ENCODE peak calls at places on chromosomes 16 and 17, in eight cellular contexts. U, H, E, K, N, Q, A and L are unnamed samples.

GRCh38 chr17:4504188-4504587 is 5.5 kb downstream of the SPNS2 start:
- DNase-seq in U (no peak), H (no peak), E (no peak), K (no peak), N (no peak), Q (no peak), A (no peak), L (no peak)

GRCh38 chr16:23469814-23470213 is 16.8 kb upstream of the COG7 start:
- DNase-seq in U (no peak), H (no peak), E (no peak), K (no peak), N (no peak), Q (no peak), A (peak; percentile 58), L (no peak)

GRCh38 chr16:77657016-77657415 is 65.3 kb upstream of the NUDT7 start:
- DNase-seq in U (no peak), H (no peak), E (no peak), K (no peak), N (no peak), Q (peak; percentile 22), A (no peak), L (peak; percentile 22)

GRCh38 chr17:4368341-4368740 is 1.9 kb upstream of the UBE2G1 start:
- DNase-seq in U (no peak), H (no peak), E (no peak), K (no peak), N (no peak), Q (no peak), A (no peak), L (no peak)

GRCh38 chr17:49344914-49345313 is 17.1 kb downstream of the ZNF652 start:
- DNase-seq in U (no peak), H (no peak), E (no peak), K (no peak), N (no peak), Q (no peak), A (no peak), L (no peak)

GRCh38 chr16:75114179-75114945 is 2.2 kb downstream of the LDHD start:
- DNase-seq in U (no peak), H (no peak), E (no peak), K (no peak), N (no peak), Q (no peak), A (no peak), L (no peak)

GRCh38 chr17:27756467-27757371 is 43.6 kb downstream of the NOS2 start:
- DNase-seq in U (no peak), H (no peak), E (peak; percentile 11), K (peak; percentile 62), N (peak; percentile 70), Q (peak; percentile 36), A (peak; percentile 39), L (peak; percentile 73)

GRCh38 chr16:69477546-69477945 is 53.1 kb downstream of the CYB5B start:
- DNase-seq in U (no peak), H (no peak), E (no peak), K (no peak), N (no peak), Q (no peak), A (no peak), L (no peak)

GRCh38 chr17:44878627-44879221 is 20.5 kb downstream of the EFTUD2 start:
- DNase-seq in U (no peak), H (no peak), E (no peak), K (no peak), N (no peak), Q (peak; percentile 48), A (peak; percentile 80), L (peak; percentile 18)

GRCh38 chr17:3710951-3711383 is 12.7 kb upstream of the HASPIN start:
- DNase-seq in U (no peak), H (no peak), E (no peak), K (no peak), N (no peak), Q (peak; percentile 30), A (no peak), L (peak; percentile 99)

GRCh38 chr17:64240741-64241347 is 22.2 kb downstream of the TEX2 start:
- DNase-seq in U (peak; percentile 50), H (peak; percentile 60), E (peak; percentile 64), K (no peak), N (no peak), Q (peak; percentile 97), A (no peak), L (no peak)

GRCh38 chr17:79007504-79008381 is 1.8 kb downstream of the CANT1 start:
- DNase-seq in U (no peak), H (no peak), E (no peak), K (peak; percentile 81), N (peak; percentile 69), Q (no peak), A (no peak), L (no peak)

GRCh38 chr16:12082207-12082606 is 105.7 kb downstream of the SNX29 start:
- DNase-seq in U (no peak), H (no peak), E (no peak), K (peak; percentile 8), N (no peak), Q (no peak), A (no peak), L (no peak)

GRCh38 chr17:32692179-32692578 is 184.7 kb downstream of the MYO1D start:
- DNase-seq in U (no peak), H (no peak), E (no peak), K (no peak), N (no peak), Q (no peak), A (no peak), L (no peak)

GRCh38 chr17:68431045-68431608 is 26.2 kb downstream of the WIPI1 start:
- DNase-seq in U (no peak), H (no peak), E (no peak), K (no peak), N (no peak), Q (no peak), A (no peak), L (no peak)

GRCh38 chr17:68431661-68432071 is 25.6 kb downstream of the WIPI1 start:
- DNase-seq in U (no peak), H (no peak), E (no peak), K (no peak), N (no peak), Q (no peak), A (peak; percentile 35), L (peak; percentile 62)

GRCh38 chr17:68433211-68433610 is 24.1 kb downstream of the WIPI1 start:
- DNase-seq in U (no peak), H (no peak), E (no peak), K (no peak), N (no peak), Q (no peak), A (no peak), L (no peak)

GRCh38 chr17:68433911-68434503 is 23.3 kb downstream of the WIPI1 start:
- DNase-seq in U (no peak), H (no peak), E (no peak), K (no peak), N (no peak), Q (no peak), A (no peak), L (no peak)

DNA sequence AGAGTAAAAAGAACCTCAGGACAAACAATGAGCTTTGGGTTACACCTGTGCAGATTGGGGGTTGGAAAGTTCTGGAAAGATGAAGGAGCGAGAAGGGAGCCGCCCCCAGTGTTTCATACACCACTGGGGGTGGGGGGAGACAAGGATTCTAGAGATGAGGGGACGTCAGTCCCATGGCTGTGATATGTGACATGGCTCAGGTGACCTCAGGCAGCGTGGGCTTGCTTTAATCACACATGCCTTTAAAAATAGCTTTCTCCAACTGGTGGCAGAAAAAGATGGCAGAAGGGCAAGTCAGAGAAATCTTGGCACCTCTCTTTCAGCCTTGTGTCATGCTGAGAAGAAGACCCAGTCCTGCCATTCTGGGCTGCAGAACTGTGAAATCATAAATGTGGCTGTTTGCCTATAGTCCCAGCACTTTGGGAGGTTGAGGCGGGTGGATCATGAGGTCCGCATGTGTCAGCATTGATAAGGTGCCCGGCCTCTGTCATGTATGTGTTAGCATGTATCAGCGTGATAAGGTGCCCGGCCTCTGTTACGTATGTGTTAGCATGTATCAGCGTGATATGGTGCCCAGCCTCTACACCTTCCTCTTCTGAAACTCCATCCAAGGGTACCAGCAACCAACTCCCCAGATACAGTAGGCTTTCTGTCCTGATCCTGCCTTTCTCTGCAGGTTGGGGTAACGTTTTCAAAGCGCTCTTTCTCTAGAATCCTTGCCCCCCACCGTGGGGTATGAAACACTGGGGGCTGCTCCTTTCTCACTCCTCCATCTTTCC is 25.0 kb downstream of the WIPI1 start:
- DNase-seq in U (no peak), H (no peak), E (no peak), K (no peak), N (no peak), Q (no peak), A (no peak), L (no peak)
- TF ChIP-seq CTCF in U (peak; percentile 3), H (no peak), E (no peak), K (no peak), N (no peak), Q (no peak), A (no peak), L (no peak)

DNA sequence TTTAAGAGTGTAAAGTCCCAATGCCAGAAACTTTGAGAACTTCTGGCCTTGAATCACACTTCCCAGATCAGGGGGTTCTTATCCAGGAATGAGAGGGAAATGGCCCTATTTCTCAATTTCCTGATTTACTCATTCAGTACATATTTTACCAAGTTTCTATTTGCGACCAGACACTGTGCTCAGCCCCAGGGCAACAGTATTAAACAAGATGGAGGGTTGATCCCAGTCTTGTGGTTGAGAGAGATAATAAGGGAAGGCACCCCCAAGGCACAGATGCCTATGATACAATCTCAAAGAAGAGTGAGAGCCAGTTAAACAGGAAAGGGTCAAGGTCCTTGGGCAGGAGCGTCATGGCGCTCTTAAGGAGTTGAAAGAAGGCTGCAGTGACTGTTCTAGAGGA is 444.2 kb downstream of the HS3ST3B1 start:
- DNase-seq in U (no peak), H (no peak), E (no peak), K (no peak), N (no peak), Q (peak; percentile 72), A (no peak), L (no peak)
- H3K4me3 ChIP-seq in U (no peak overlapping the region), H (no peak overlapping the region), E (no peak overlapping the region), K (no peak overlapping the region), N (no peak overlapping the region), Q (no peak overlapping the region), A (no peak overlapping the region), L (no peak overlapping the region)

GRCh38 chr16:49515861-49516260 is 142.3 kb downstream of the C16orf78 start:
- DNase-seq in U (no peak), H (no peak), E (no peak), K (no peak), N (no peak), Q (no peak), A (no peak), L (no peak)
- TF ChIP-seq CTCF in U (no peak), H (no peak), E (no peak), K (no peak), N (no peak), Q (no peak), A (no peak), L (no peak)

DNA sequence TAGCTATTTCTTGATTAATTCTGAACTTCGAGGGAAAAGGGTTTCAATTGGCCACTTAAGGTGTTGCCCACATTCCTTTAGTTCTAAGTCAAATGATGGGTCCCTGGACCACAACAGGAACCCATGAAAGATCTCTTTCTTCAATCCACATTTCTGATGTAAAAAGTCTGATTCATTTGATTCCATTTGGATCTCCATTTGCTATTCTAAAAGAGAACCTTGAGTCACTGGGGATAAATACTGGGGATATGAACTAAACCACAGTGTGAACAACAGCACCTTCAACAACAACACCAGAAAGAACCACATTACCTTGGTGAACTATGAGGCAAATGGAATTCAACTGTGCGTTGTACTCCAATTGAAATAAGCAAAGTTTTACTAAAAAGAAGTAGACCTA is 108.9 kb upstream of the IRX5 start:
- DNase-seq in U (no peak), H (no peak), E (no peak), K (no peak), N (no peak), Q (no peak), A (no peak), L (no peak)
- H3K4me3 ChIP-seq in U (no peak overlapping the region), H (no peak overlapping the region), E (no peak overlapping the region), K (no peak overlapping the region), N (no peak overlapping the region), Q (no peak overlapping the region), A (no peak overlapping the region), L (no peak overlapping the region)